ENCODE peak calls at places on chromosomes 11 and 22, in six cellular contexts. B is HCT116, Q is PC-9, X is MM.1S, T is H9, L is SK-N-SH. I is an unnamed sample. For H3K4me1, the result is how much of the 10 kb centered on the place peaks cover.

GRCh38 chr22:17638432-17639237 is at the start of gene BCL2L13:
- DNase-seq in L (peak), X (peak), B (peak), T (peak), Q (peak), I (peak)

GRCh38 chr11:111591187-111591960 is 10.9 kb upstream of the SIK2 start:
- DNase-seq in B (no peak), T (no peak), L (no peak), Q (no peak), X (no peak), I (no peak)

GRCh38 chr11:1113405-1114201 is 38.9 kb downstream of the MUC2 start:
- DNase-seq in Q (no peak), X (no peak), L (no peak), B (no peak), T (no peak), I (no peak)

GRCh38 chr11:122100222-122101080 is 15.6 kb downstream of the BLID start:
- DNase-seq in Q (no peak), L (peak), B (no peak), X (no peak), T (peak), I (no peak)

GRCh38 chr11:20022363-20023081 is 137.8 kb downstream of the DBX1 start:
- DNase-seq in B (no peak), L (no peak), Q (no peak), T (peak), X (no peak), I (no peak)

GRCh38 chr11:111326824-111327223 is 28.5 kb downstream of the POU2AF3 start:
- DNase-seq in X (no peak), L (no peak), Q (peak), B (no peak), T (no peak), I (no peak)

GRCh38 chr22:29306830-29307657 is 594 bp downstream of the GAS2L1 start:
- DNase-seq in X (peak), L (peak), T (peak), B (no peak), Q (no peak), I (no peak)

GRCh38 chr22:50418624-50419023 is 56.2 kb downstream of the SBF1 start:
- DNase-seq in Q (no peak), X (no peak), L (no peak), T (no peak), B (no peak), I (no peak)

GRCh38 chr22:17882727-17883126 is 108.5 kb upstream of the BID start:
- DNase-seq in L (no peak), B (no peak), Q (no peak), X (no peak), T (no peak), I (no peak)

GRCh38 chr22:43922123-43922522 is 1.5 kb upstream of the PNPLA3 start:
- DNase-seq in Q (peak), L (no peak), B (no peak), T (peak), X (no peak), I (no peak)

GRCh38 chr22:46754110-46754799 is 8.2 kb upstream of the TBC1D22A start:
- DNase-seq in B (peak), Q (peak), T (no peak), L (peak), X (no peak), I (peak)

GRCh38 chr11:47020793-47021624 is 84.4 kb downstream of the CSTPP1 start:
- DNase-seq in B (no peak), Q (no peak), T (no peak), L (no peak), X (no peak), I (no peak)

GRCh38 chr22:41739576-41739975 is 40.3 kb downstream of the MEI1 start:
- DNase-seq in Q (no peak), B (no peak), X (no peak), L (no peak), T (no peak), I (no peak)

GRCh38 chr22:49156662-49157285 is 670.9 kb downstream of the BRD1 start:
- DNase-seq in X (no peak), Q (no peak), T (no peak), L (peak), B (no peak), I (no peak)

GRCh38 chr22:18121436-18122253 is 11.0 kb downstream of the TUBA8 start:
- DNase-seq in Q (no peak), L (no peak), X (no peak), B (no peak), T (peak), I (no peak)

GRCh38 chr11:3201677-3202181 is 16.9 kb downstream of the MRGPRG start:
- DNase-seq in L (peak), B (no peak), T (peak), Q (no peak), X (no peak), I (no peak)

GRCh38 chr11:5665746-5666395 is 19.0 kb downstream of the TRIM5 start:
- DNase-seq in B (no peak), T (no peak), L (no peak), Q (no peak), X (no peak), I (no peak)

GRCh38 chr11:130828741-130829140 is 87.5 kb downstream of the SNX19 start:
- DNase-seq in L (no peak), Q (no peak), B (no peak), X (no peak), T (no peak), I (no peak)
- H3K4me2 ChIP-seq in L (no peak), Q (no peak), B (no peak), X (no peak), T (no peak), I (no peak)

DNA sequence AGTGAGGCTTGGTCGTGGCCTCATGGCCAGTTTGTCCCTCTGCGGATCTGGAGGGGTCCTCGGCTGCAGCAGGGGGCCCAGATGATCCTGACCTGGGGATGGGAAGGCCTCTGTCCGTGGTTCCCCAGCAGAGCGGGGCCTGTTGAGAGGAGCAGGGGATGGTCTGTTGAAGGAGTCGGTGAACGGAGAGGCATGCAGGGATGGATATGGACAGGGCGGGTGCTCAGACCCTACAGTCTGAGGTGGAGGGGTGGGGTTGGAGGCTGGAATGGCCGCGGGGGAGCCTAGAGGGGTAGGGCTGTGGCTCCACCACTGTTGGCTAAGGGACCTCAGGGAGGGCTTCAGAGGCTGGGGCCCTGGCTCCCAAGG is 33.8 kb downstream of the RTN4R start:
- DNase-seq in X (no peak), T (no peak), B (no peak), Q (no peak), L (no peak), I (no peak)
- H3K4me1 ChIP-seq in X (under half), T (under half), B (under half), Q (under half), L (under half), I (under half)

GRCh38 chr22:35567794-35568193 is 27.2 kb downstream of the RASD2 start:
- DNase-seq in B (no peak), T (no peak), X (no peak), Q (no peak), L (no peak), I (no peak)

GRCh38 chr22:35568751-35569725 is 28.4 kb downstream of the RASD2 start:
- DNase-seq in T (no peak), B (no peak), X (no peak), Q (peak), L (no peak), I (peak)

GRCh38 chr22:35569916-35570315 is 29.3 kb downstream of the RASD2 start:
- DNase-seq in Q (no peak), X (peak), B (no peak), T (no peak), L (no peak), I (no peak)

GRCh38 chr22:35564975-35565867 is 24.6 kb downstream of the RASD2 start:
- DNase-seq in Q (no peak), L (no peak), B (no peak), X (no peak), T (no peak), I (no peak)

GRCh38 chr22:35567214-35567792 is 26.7 kb downstream of the RASD2 start:
- DNase-seq in B (no peak), T (no peak), Q (no peak), X (no peak), L (no peak), I (no peak)
- H3K4me2 ChIP-seq in B (no peak), T (no peak), Q (no peak), X (no peak), L (no peak), I (no peak)

DNA sequence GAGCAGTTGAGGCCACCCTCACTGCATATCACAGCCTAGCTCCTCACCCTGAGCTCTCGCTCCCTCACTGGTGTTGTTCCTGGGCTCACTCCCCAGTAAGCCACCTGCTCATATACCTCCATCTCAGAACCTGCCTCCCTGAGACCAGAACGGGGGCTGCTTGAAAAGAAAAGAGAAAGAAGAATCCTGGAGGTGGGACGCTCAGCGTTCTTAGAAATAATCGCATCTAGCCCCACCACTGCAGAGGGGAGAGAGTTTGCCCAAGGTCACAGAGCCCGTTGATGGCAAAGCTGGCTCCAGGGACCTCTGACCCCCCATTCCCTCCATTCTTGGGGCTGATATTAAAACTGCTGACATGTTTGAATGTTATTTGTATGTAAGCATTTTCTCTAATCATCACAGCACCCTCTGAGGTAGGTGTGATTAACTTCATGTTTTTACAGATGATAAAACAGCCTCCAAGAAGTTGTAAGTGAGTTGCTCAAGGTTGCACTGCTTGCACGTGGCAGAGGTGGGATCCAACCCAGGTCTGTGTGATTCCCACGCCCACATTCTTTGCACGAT is 132.6 kb upstream of the TEAD1 start:
- DNase-seq in B (no peak), Q (no peak), L (no peak), T (no peak), X (no peak), I (no peak)
- H3K4me1 ChIP-seq in B (under half), Q (under half), L (half or more), T (under half), X (under half), I (half or more)